ENCODE peak calls at places on chromosomes 3 and 15, in eight cellular contexts. N is spleen, K is suprapubic skin, S is body of pancreas, G is dorsolateral prefrontal cortex, Z is esophagus muscularis mucosa, A is HL-60, L is heart left ventricle. I is an unnamed sample. For H3K27me3, the result is how much of the 10 kb centered on the place peaks cover.

GRCh38 chr3:139319428-139320402 is 24.1 kb upstream of the MRPS22 start:
- DNase-seq in G (no peak), S (no peak), N (no peak), L (no peak), K (peak), A (no peak), Z (no peak), I (peak)

GRCh38 chr15:95604634-95605036 is 725.9 kb upstream of the NR2F2 start:
- DNase-seq in S (no peak), L (no peak), A (no peak), N (no peak), K (no peak), Z (no peak), G (no peak), I (no peak)

GRCh38 chr3:157502916-157503620 is at the start of gene VEPH1:
- DNase-seq in L (no peak), N (no peak), K (no peak), A (no peak), G (no peak), S (peak), Z (no peak), I (no peak)

GRCh38 chr3:53312832-53313231 is 34.5 kb downstream of the DCP1A start:
- DNase-seq in S (no peak), L (no peak), G (no peak), N (no peak), Z (no peak), K (no peak), A (no peak), I (no peak)

GRCh38 chr3:119911748-119912147 is 129.8 kb downstream of the NR1I2 start:
- DNase-seq in G (no peak), N (no peak), Z (no peak), K (no peak), L (no peak), A (no peak), S (no peak), I (no peak)

GRCh38 chr3:9949115-9949514 is 3.1 kb downstream of the PRRT3 start:
- DNase-seq in Z (no peak), N (no peak), S (no peak), K (no peak), A (no peak), G (no peak), L (no peak), I (no peak)

GRCh38 chr15:51046799-51047449 is 47.8 kb downstream of the TNFAIP8L3 start:
- DNase-seq in S (peak), K (no peak), A (no peak), L (no peak), Z (peak), N (no peak), G (no peak), I (no peak)

GRCh38 chr15:80211976-80212375 is 40.0 kb downstream of the CTXND1 start:
- DNase-seq in K (no peak), L (no peak), Z (peak), G (no peak), N (no peak), A (no peak), S (no peak), I (no peak)

GRCh38 chr3:128152419-128153155 is 694 bp upstream of the EEFSEC start:
- DNase-seq in L (no peak), K (no peak), Z (no peak), N (no peak), S (no peak), G (no peak), A (peak), I (no peak)

GRCh38 chr3:113912551-113913246 is 35.1 kb upstream of the ZDHHC23 start:
- DNase-seq in L (no peak), N (no peak), A (no peak), K (no peak), Z (no peak), S (peak), G (no peak), I (peak)

GRCh38 chr15:64961013-64961412 is 28.7 kb downstream of the SPG21 start:
- DNase-seq in Z (no peak), L (no peak), K (no peak), N (no peak), S (no peak), G (no peak), A (no peak), I (no peak)

GRCh38 chr3:137770821-137771399 is 6.8 kb downstream of the SOX14 start:
- DNase-seq in A (no peak), Z (peak), K (no peak), G (no peak), L (no peak), S (no peak), N (peak), I (peak)

GRCh38 chr15:60889506-60889905 is 339.6 kb downstream of the RORA start:
- DNase-seq in Z (no peak), N (no peak), A (no peak), L (no peak), K (no peak), G (no peak), S (no peak), I (no peak)

GRCh38 chr3:106540743-106541142 is 671.9 kb upstream of the CBLB start:
- DNase-seq in N (no peak), L (no peak), K (no peak), S (no peak), A (no peak), Z (no peak), G (no peak), I (no peak)
- TF ChIP-seq CTCF in N (no peak), L (no peak), K (no peak), S (no peak), A (no peak), Z (no peak), G (no peak), I (peak)

DNA sequence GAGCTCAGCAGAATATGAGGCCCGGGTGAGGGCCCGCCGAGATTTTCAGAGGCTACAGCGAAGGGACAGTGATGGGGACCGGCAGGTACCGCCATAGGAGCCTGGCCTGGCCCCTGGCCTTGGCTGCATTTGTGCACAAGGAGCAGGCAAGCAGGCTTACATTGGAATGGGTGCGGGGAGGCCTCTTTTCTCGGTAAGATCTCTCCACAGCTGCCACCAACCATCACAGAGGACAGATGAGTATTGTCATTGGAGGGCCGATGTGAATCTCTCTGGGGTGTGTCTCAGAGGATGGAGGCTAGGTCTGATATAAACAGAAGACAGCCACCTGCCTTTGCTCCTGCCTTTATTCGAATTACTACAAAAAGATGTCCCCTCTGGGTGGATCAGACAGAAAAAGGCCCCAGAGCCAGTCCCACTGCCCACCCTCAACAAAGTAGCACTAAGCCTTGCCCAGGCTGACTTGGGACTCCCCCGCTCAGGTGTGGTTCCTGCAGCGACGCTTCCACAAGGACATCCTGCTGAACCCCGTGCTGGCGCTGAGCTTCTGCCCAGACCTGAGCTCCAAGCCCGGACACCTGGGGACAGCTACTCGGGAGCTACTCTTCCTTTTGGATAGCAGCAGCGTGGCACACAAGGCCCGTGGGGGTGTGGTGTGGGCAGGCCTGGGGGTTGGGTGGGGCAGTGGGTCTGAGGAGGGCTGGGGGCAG is 5.4 kb downstream of the VWA5B2 start:
- DNase-seq in A (no peak), K (no peak), N (no peak), S (no peak), Z (no peak), L (no peak), G (no peak), I (no peak)
- H3K27me3 ChIP-seq in A (under half), K (under half), N (half or more), S (under half), Z (under half), L (under half), G (under half), I (under half)

DNA sequence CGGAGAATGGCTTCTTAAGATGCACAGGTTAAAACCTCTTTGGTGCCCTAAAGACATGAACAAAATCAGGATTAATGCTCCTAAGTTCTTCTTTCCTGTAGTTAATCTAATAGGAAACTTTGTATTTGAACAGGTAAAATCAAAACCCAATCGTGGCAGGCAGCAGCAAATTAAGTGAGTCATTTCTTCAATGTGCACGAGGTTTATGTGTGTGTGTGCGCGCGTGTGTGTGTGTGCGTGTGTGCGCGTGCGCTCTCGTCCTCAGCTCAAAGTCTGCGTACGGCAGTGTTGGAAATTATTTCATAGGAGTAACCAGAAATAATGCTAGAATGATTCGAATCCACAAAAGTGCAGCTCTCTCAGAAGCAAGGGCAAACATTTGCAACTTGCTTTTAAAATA is 905 bp downstream of the FAM81A start:
- DNase-seq in N (no peak), L (no peak), G (no peak), S (no peak), K (no peak), A (no peak), Z (peak), I (no peak)
- H3K4me3 ChIP-seq in N (no peak), L (no peak), G (peak), S (no peak), K (peak), A (no peak), Z (peak), I (peak)

GRCh38 chr15:59688888-59689625 is at the start of gene BNIP2:
- DNase-seq in Z (peak), S (peak), A (peak), N (peak), K (peak), G (peak), L (peak), I (peak)
- TF ChIP-seq CTCF in Z (no peak), S (no peak), A (no peak), N (peak), K (no peak), G (no peak), L (no peak), I (no peak)

GRCh38 chr3:14857506-14857905 is 38.7 kb downstream of the FGD5 start:
- DNase-seq in L (no peak), N (no peak), S (no peak), G (no peak), Z (no peak), K (no peak), A (no peak), I (no peak)
- H3K27me3 ChIP-seq in L (under half), N (under half), S (under half), G (under half), Z (under half), K (under half), A (under half), I (under half)

GRCh38 chr15:97930230-97930629 is 30.3 kb upstream of the ARRDC4 start:
- DNase-seq in N (no peak), G (no peak), S (no peak), A (no peak), L (no peak), Z (no peak), K (no peak), I (no peak)

GRCh38 chr15:97929456-97930229 is 30.9 kb upstream of the ARRDC4 start:
- DNase-seq in K (no peak), Z (no peak), S (no peak), A (no peak), N (no peak), G (no peak), L (no peak), I (no peak)

GRCh38 chr15:97933589-97933988 is 26.9 kb upstream of the ARRDC4 start:
- DNase-seq in L (no peak), S (no peak), G (no peak), A (no peak), N (no peak), K (no peak), Z (no peak), I (no peak)

DNA sequence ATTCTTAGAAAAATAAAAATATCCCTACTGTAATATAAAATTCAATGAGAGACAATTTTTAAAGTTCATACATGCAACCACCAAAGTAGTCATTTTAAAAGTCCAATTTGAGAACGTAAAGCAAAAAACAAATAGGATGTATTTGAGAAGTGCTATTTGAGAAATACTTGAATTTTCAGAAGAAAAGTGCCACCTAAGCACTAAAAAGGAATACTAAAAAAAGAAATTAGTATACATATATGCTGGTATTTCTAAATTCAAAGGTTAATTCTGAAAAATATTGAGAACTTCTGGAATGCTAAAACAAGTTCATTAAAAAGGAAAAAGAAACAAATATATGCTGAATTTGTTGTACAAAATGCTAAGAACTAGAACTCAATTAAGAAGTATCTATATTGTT is 29.2 kb upstream of the ARRDC4 start:
- DNase-seq in Z (no peak), K (no peak), S (no peak), N (no peak), L (no peak), A (no peak), G (no peak), I (no peak)
- H3K4me3 ChIP-seq in Z (no peak), K (no peak), S (no peak), N (no peak), L (no peak), A (no peak), G (no peak), I (no peak)

GRCh38 chr15:81611679-81612078 is 237.7 kb upstream of the TMC3 start:
- DNase-seq in K (no peak), A (no peak), N (no peak), Z (no peak), S (no peak), L (no peak), G (no peak), I (no peak)
- TF ChIP-seq CTCF in K (no peak), A (no peak), N (no peak), Z (no peak), S (no peak), L (no peak), G (no peak), I (no peak)

I was measured in WERI-Rb-1.